ENCODE peak calls at places on chromosomes 13 and 19, in four cellular contexts. One of them, this sample, is unnamed.

GRCh38 chr19:37990362-37990761 is 83.4 kb downstream of the SIPA1L3 start:
- DNase-seq in uterus: no peak
- DNase-seq in GM23248: no peak
- DNase-seq in transverse colon: no peak
- DNase-seq in this sample: no peak

GRCh38 chr13:94192576-94192975 is 286.9 kb downstream of the DCT start:
- DNase-seq in uterus: no peak
- DNase-seq in GM23248: peak
- DNase-seq in transverse colon: peak
- DNase-seq in this sample: peak

GRCh38 chr19:27774337-27774736 is 1438.6 kb downstream of the UQCRFS1 start:
- DNase-seq in uterus: no peak
- DNase-seq in GM23248: peak
- DNase-seq in transverse colon: no peak
- DNase-seq in this sample: no peak

GRCh38 chr13:36251528-36251927 is 37.2 kb upstream of the SOHLH2 start:
- DNase-seq in uterus: no peak
- DNase-seq in GM23248: peak
- DNase-seq in transverse colon: no peak
- DNase-seq in this sample: no peak

GRCh38 chr13:99982741-99983400 is 1.3 kb downstream of the ZIC2 start:
- DNase-seq in uterus: no peak
- DNase-seq in GM23248: no peak
- DNase-seq in transverse colon: no peak
- DNase-seq in this sample: no peak

GRCh38 chr19:34712606-34713261 is 21.3 kb upstream of the ZNF181 start:
- DNase-seq in uterus: peak
- DNase-seq in GM23248: peak
- DNase-seq in transverse colon: peak
- DNase-seq in this sample: peak

GRCh38 chr19:13610042-13610691 is 103.9 kb upstream of the CACNA1A start:
- DNase-seq in uterus: no peak
- DNase-seq in GM23248: no peak
- DNase-seq in transverse colon: peak
- DNase-seq in this sample: no peak

GRCh38 chr13:110651271-110651670 is 35.9 kb downstream of the NAXD start:
- DNase-seq in uterus: no peak
- DNase-seq in GM23248: no peak
- DNase-seq in transverse colon: no peak
- DNase-seq in this sample: no peak

GRCh38 chr13:21913010-21913409 is 242.1 kb downstream of the FGF9 start:
- DNase-seq in uterus: no peak
- DNase-seq in GM23248: peak
- DNase-seq in transverse colon: no peak
- DNase-seq in this sample: no peak

GRCh38 chr19:35381926-35382325 is 11.1 kb downstream of the GPR42 start:
- DNase-seq in uterus: no peak
- DNase-seq in GM23248: no peak
- DNase-seq in transverse colon: no peak
- DNase-seq in this sample: no peak

GRCh38 chr13:36531746-36532486 is 99.6 kb downstream of the CCNA1 start:
- DNase-seq in uterus: no peak
- DNase-seq in GM23248: no peak
- DNase-seq in transverse colon: no peak
- DNase-seq in this sample: no peak

GRCh38 chr13:79432992-79433391 is 26.9 kb upstream of the RBM26 start:
- DNase-seq in uterus: no peak
- DNase-seq in GM23248: no peak
- DNase-seq in transverse colon: no peak
- DNase-seq in this sample: no peak

GRCh38 chr13:114011226-114011625 is 37.4 kb upstream of the C13orf46 start:
- DNase-seq in uterus: no peak
- DNase-seq in GM23248: no peak
- DNase-seq in transverse colon: no peak
- DNase-seq in this sample: no peak

GRCh38 chr13:113817860-113818691 is 45.8 kb downstream of the GAS6 start:
- DNase-seq in uterus: no peak
- DNase-seq in GM23248: peak
- DNase-seq in transverse colon: no peak
- DNase-seq in this sample: no peak

GRCh38 chr13:49395416-49396277 is 48.2 kb downstream of the CAB39L start:
- DNase-seq in uterus: peak
- DNase-seq in GM23248: peak
- DNase-seq in transverse colon: no peak
- DNase-seq in this sample: no peak

GRCh38 chr13:105611424-105611823 is 924.0 kb downstream of the EFNB2 start:
- DNase-seq in uterus: no peak
- DNase-seq in GM23248: no peak
- DNase-seq in transverse colon: no peak
- DNase-seq in this sample: no peak

GRCh38 chr13:51988988-51989618 is 22.1 kb downstream of the ATP7B start:
- DNase-seq in uterus: no peak
- DNase-seq in GM23248: no peak
- DNase-seq in transverse colon: no peak
- DNase-seq in this sample: no peak

GRCh38 chr13:111216166-111216960 is 101.3 kb downstream of the ARHGEF7 start:
- DNase-seq in uterus: no peak
- DNase-seq in GM23248: peak
- DNase-seq in transverse colon: peak
- DNase-seq in this sample: no peak

GRCh38 chr13:86572115-86572514 is 772.9 kb upstream of the SLITRK6 start:
- DNase-seq in uterus: no peak
- DNase-seq in GM23248: peak
- DNase-seq in transverse colon: no peak
- DNase-seq in this sample: no peak

GRCh38 chr19:9848761-9849160 is 13.6 kb downstream of the PIN1 start:
- DNase-seq in uterus: no peak
- DNase-seq in GM23248: no peak
- DNase-seq in transverse colon: no peak
- DNase-seq in this sample: no peak

GRCh38 chr13:36814465-36814864 is 4.6 kb upstream of the RFXAP start:
- DNase-seq in uterus: no peak
- DNase-seq in GM23248: no peak
- DNase-seq in transverse colon: no peak
- DNase-seq in this sample: no peak

GRCh38 chr13:51271528-51272070 is 49.4 kb downstream of the FAM124A start:
- DNase-seq in uterus: no peak
- DNase-seq in GM23248: peak
- DNase-seq in transverse colon: no peak
- DNase-seq in this sample: no peak

GRCh38 chr13:97000295-97000925 is 6.1 kb upstream of the OXGR1 start:
- DNase-seq in uterus: no peak
- DNase-seq in GM23248: peak
- DNase-seq in transverse colon: no peak
- DNase-seq in this sample: no peak

GRCh38 chr13:35690546-35690945 is 214.1 kb upstream of the MAB21L1 start:
- DNase-seq in uterus: no peak
- DNase-seq in GM23248: peak
- DNase-seq in transverse colon: no peak
- DNase-seq in this sample: no peak

GRCh38 chr19:43774103-43774939 is 6.5 kb downstream of the KCNN4 start:
- DNase-seq in uterus: peak
- DNase-seq in GM23248: peak
- DNase-seq in transverse colon: peak
- DNase-seq in this sample: no peak

GRCh38 chr13:90455861-90456260 is 891.6 kb upstream of the MIR17HG start:
- DNase-seq in uterus: no peak
- DNase-seq in GM23248: no peak
- DNase-seq in transverse colon: no peak
- DNase-seq in this sample: no peak

GRCh38 chr13:29922896-29923295 is 72.5 kb upstream of the UBL3 start:
- DNase-seq in uterus: no peak
- DNase-seq in GM23248: peak
- DNase-seq in transverse colon: no peak
- DNase-seq in this sample: no peak

GRCh38 chr19:5957132-5957531 is 20.8 kb downstream of the RANBP3 start:
- DNase-seq in uterus: no peak
- DNase-seq in GM23248: peak
- DNase-seq in transverse colon: no peak
- DNase-seq in this sample: no peak

GRCh38 chr13:30224732-30225131 is 82.6 kb downstream of the KATNAL1 start:
- DNase-seq in uterus: no peak
- DNase-seq in GM23248: peak
- DNase-seq in transverse colon: no peak
- DNase-seq in this sample: no peak

GRCh38 chr13:70960841-70961443 is 852.7 kb upstream of the KLHL1 start:
- DNase-seq in uterus: no peak
- DNase-seq in GM23248: peak
- DNase-seq in transverse colon: no peak
- DNase-seq in this sample: no peak

GRCh38 chr19:16957151-16957662 is 68.4 kb downstream of the F2RL3 start:
- DNase-seq in uterus: no peak
- DNase-seq in GM23248: no peak
- DNase-seq in transverse colon: no peak
- DNase-seq in this sample: no peak

GRCh38 chr19:17292301-17293074 is 10.7 kb downstream of the ABHD8 start:
- DNase-seq in uterus: peak
- DNase-seq in GM23248: peak
- DNase-seq in transverse colon: peak
- DNase-seq in this sample: peak

GRCh38 chr13:76758257-76758656 is 127.9 kb downstream of the KCTD12 start:
- DNase-seq in uterus: no peak
- DNase-seq in GM23248: no peak
- DNase-seq in transverse colon: no peak
- DNase-seq in this sample: no peak
- H3K27ac ChIP-seq in uterus: no peak
- H3K27ac ChIP-seq in GM23248: no peak
- H3K27ac ChIP-seq in transverse colon: no peak
- H3K27ac ChIP-seq in this sample: no peak

DNA sequence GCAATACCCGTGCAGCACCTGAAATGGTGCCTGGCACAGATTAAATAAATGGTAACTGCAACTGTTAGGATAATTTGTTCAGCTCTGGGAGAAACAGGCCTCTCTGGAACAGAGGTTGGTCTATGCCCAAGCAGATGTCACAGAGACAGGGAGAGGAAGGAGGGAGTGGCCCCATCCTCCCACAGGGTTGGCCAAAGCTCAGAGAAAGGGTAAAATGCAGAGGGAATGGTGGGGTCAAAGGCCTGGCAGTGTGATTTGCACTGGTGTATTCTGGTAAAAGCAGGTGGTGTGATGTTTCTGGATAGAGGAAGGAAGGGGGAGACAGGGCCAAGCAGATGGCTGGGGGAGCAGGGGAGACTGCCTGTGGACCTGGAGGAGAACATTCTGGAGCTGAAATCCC is 9.4 kb downstream of the ZSCAN22 start:
- DNase-seq in uterus: no peak
- DNase-seq in GM23248: no peak
- DNase-seq in transverse colon: no peak
- DNase-seq in this sample: no peak
- H3K27ac ChIP-seq in uterus: no peak
- H3K27ac ChIP-seq in GM23248: no peak
- H3K27ac ChIP-seq in transverse colon: no peak
- H3K27ac ChIP-seq in this sample: no peak

GRCh38 chr13:102097708-102098107 is 304.1 kb downstream of the FGF14 start:
- DNase-seq in uterus: no peak
- DNase-seq in GM23248: no peak
- DNase-seq in transverse colon: no peak
- DNase-seq in this sample: no peak
- H3K27ac ChIP-seq in uterus: no peak
- H3K27ac ChIP-seq in GM23248: no peak
- H3K27ac ChIP-seq in transverse colon: no peak
- H3K27ac ChIP-seq in this sample: no peak

DNA sequence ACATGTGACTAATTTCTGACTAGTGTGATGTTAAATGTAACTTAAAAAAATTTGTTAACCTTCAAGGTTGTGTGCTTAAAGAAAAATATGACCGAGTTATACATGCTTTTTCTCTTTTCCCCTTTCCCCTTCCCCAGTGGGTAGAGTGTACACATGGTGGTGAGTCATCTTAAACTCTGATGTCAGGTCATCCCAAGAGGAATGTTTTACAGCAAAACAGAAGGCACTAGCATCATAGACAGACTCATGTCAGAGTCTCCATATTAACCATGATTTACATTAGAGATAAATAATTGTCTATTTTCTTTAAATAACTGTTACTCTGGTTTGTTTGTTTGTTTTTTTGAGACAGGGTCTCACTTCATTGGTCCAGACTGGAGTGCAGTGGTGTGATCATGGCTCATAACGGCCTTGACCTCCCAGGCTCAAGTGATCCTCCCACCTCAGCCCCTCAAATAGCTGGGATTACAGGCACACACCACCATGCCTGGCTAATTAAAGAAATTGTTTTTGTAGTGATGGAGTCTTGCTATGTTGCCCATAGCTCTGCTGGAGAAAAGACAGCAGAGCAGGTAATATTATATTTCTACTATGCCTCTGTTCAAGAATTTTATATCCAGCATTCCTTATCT is 160.4 kb upstream of the PCDH9 start:
- DNase-seq in uterus: no peak
- DNase-seq in GM23248: no peak
- DNase-seq in transverse colon: no peak
- DNase-seq in this sample: no peak
- H3K27ac ChIP-seq in uterus: no peak
- H3K27ac ChIP-seq in GM23248: no peak
- H3K27ac ChIP-seq in transverse colon: no peak
- H3K27ac ChIP-seq in this sample: no peak

GRCh38 chr19:2574478-2574931 is 98.6 kb downstream of the GADD45B start:
- DNase-seq in uterus: no peak
- DNase-seq in GM23248: no peak
- DNase-seq in transverse colon: no peak
- DNase-seq in this sample: no peak
- H3K27ac ChIP-seq in uterus: no peak
- H3K27ac ChIP-seq in GM23248: no peak
- H3K27ac ChIP-seq in transverse colon: no peak
- H3K27ac ChIP-seq in this sample: no peak

GRCh38 chr19:33402421-33403220 is 29.1 kb downstream of the CEBPG start:
- DNase-seq in uterus: no peak
- DNase-seq in GM23248: no peak
- DNase-seq in transverse colon: peak
- DNase-seq in this sample: no peak
- H3K27ac ChIP-seq in uterus: no peak
- H3K27ac ChIP-seq in GM23248: no peak
- H3K27ac ChIP-seq in transverse colon: no peak
- H3K27ac ChIP-seq in this sample: no peak

DNA sequence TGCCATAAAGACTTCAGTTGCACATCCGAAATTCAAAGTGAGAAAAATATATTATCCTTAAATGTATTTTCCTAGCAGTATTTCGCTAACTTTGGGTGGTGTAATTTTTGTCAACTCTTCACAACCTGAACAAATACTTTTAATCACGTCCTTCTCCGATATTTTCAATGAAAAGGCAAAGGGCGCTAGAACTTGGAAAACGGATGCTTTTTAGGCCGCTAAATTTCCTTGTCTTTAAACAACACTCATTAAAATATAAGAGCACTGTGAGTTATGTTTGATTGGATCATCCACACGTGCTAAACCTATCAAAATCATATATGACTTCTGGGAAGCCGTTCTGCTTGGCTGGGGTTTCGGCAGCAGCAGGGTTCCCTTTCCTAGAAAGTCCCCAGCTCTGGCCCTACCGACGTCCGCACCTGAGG is 532 bp upstream of the MPHOSPH8 start:
- DNase-seq in uterus: no peak
- DNase-seq in GM23248: no peak
- DNase-seq in transverse colon: no peak
- DNase-seq in this sample: no peak
- H3K27ac ChIP-seq in uterus: peak
- H3K27ac ChIP-seq in GM23248: peak
- H3K27ac ChIP-seq in transverse colon: peak
- H3K27ac ChIP-seq in this sample: peak

This sample was measured in substantia nigra.